ENCODE peak calls at places on chromosomes 12 and 14, in four cellular contexts. B is BE2C, D is cardiac fibroblast, M is astrocyte of the spinal cord. R is an unnamed sample.

GRCh38 chr12:24069532-24070395 is 120.3 kb upstream of the SOX5 start:
- DNase-seq in B (no peak), D (peak; percentile 32), M (no peak), R (no peak)

GRCh38 chr12:14327717-14328116 is 37.8 kb upstream of the ATF7IP start:
- DNase-seq in B (no peak), D (no peak), M (no peak), R (peak; percentile 60)

GRCh38 chr12:70722584-70723343 is 85.5 kb upstream of the PTPRB start:
- DNase-seq in B (peak; percentile 39), D (peak; percentile 71), M (no peak), R (peak; percentile 14)

GRCh38 chr12:116458492-116458891 is 100.7 kb upstream of the MAP1LC3B2 start:
- DNase-seq in B (no peak), D (no peak), M (no peak), R (no peak)

GRCh38 chr12:119988440-119988787 is 622 bp upstream of the BICDL1 start:
- DNase-seq in B (no peak), D (peak; percentile 21), M (peak; percentile 24), R (peak; percentile 67)

GRCh38 chr12:92574046-92574783 is 128.6 kb upstream of the PLEKHG7 start:
- DNase-seq in B (peak; percentile 14), D (no peak), M (peak; percentile 37), R (peak; percentile 31)

GRCh38 chr12:43370299-43370698 is 181.7 kb downstream of the ADAMTS20 start:
- DNase-seq in B (no peak), D (peak; percentile 5), M (peak; percentile 47), R (peak; percentile 81)

GRCh38 chr14:89941830-89942377 is 12.6 kb downstream of the EFCAB11 start:
- DNase-seq in B (no peak), D (no peak), M (no peak), R (no peak)

GRCh38 chr12:6465467-6466183 is 4.9 kb downstream of the VAMP1 start:
- DNase-seq in B (peak; percentile 61), D (peak; percentile 86), M (peak; percentile 70), R (peak; percentile 80)

GRCh38 chr12:123965382-123965781 is 7.2 kb downstream of the CCDC92 start:
- DNase-seq in B (no peak), D (no peak), M (no peak), R (no peak)

GRCh38 chr12:89355243-89356068 is 3.2 kb upstream of the DUSP6 start:
- DNase-seq in B (no peak), D (no peak), M (peak; percentile 20), R (no peak)
- H3K4me3 ChIP-seq in B (no peak overlapping the region), D (peak overlapping the region; percentile 99), M (peak overlapping the region; percentile 88), R (no peak overlapping the region)

GRCh38 chr14:78902010-78902623 is 731.9 kb downstream of the NRXN3 start:
- DNase-seq in B (peak; percentile 26), D (peak; percentile 45), M (peak; percentile 22), R (peak; percentile 45)
- TF ChIP-seq CTCF in B (peak; percentile 57), D (peak; percentile 74), M (peak; percentile 76), R (peak; percentile 79)

GRCh38 chr14:73237219-73237785 is at the start of gene PAPLN:
- DNase-seq in B (no peak), D (peak; percentile 52), M (no peak), R (peak; percentile 31)
- H3K4me3 ChIP-seq in B (peak within 1 kb of the TSS; percentile 28), D (peak within 1 kb of the TSS; percentile 40), M (peak within 1 kb of the TSS; percentile 44), R (peak within 1 kb of the TSS; percentile 45)

DNA sequence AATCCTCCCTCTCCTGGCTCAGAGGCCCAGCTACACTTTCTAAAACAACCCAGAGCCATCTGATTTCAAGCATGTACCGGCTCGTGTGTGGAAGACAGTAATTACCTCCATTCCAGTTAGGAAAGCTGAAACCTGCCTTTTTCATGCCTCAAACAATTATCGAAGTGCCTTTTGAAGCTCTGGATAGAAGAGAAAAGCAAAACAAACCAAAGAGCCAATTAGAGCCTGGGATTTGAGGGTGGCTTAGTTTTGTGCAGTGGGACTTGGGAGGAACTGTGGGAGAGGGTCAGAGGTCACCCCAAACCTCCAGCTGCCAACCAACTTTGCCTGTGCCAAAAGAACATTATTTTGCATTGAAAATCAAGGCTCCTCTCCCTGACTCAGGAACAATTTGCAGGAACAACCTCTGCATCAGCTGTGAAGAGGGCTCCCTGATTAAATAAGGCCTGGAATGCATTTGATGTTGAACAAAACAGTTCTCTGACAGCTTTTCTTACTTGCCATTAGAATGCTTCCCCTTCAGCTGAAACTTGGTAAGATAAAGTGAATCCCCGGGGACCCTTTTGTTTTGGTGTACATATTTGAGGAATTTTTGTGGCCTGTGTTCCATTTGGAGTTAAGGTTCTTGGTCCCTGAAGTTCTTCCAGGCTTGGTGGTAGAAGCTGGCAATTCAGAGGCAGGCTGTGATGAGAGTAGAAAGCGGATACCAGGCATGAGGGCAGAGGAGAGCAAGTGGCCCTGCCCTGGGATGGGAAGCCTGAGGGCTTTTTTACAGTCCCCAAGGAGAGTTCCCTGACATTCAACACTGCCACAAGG is 270.1 kb downstream of the ZFP36L1 start:
- DNase-seq in B (no peak), D (peak; percentile 96), M (no peak), R (peak; percentile 70)
- TF ChIP-seq CTCF in B (no peak), D (no peak), M (no peak), R (peak; percentile 12)

DNA sequence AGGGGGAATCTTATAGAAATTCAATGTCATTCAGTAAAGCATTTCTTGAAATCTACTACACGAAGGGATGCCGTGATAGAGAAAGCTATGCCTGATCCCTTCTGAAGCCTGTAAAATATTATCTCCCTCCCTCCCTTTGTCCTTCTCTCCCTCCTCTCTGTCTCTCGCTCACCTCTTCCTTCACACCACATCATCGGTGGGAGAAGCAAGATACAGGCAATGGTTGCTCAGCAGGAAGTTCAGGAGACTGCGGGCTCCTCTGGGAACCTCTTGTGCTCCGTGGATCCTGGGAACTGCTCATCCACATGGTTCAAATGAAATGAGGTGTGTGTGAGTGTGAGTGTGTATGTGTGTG is 219.4 kb upstream of the TBX3 start:
- DNase-seq in B (no peak), D (peak; percentile 35), M (no peak), R (peak; percentile 70)
- H3K4me3 ChIP-seq in B (no peak overlapping the region), D (peak overlapping the region; percentile 35), M (peak overlapping the region; percentile 22), R (peak overlapping the region; percentile 33)

R was measured in fibroblast of mammary gland.